ENCODE peak calls at places on chromosomes 4 and X, in ten cellular contexts. C, T, G, F, A, Q, B, L, S and E are unnamed samples.

GRCh38 chr4:54930226-54930625 is 195.2 kb downstream of the KDR start:
- DNase-seq in B (no peak), Q (no peak), C (peak), G (no peak), S (peak), A (no peak), T (no peak), F (peak), L (no peak), E (peak)

GRCh38 chrX:107678957-107679740 is 50.8 kb downstream of the PRPS1 start:
- DNase-seq in G (no peak), F (peak), L (peak), C (peak), Q (no peak), B (peak), A (peak), S (peak), T (peak), E (no peak)

GRCh38 chr4:40307627-40308497 is 27.3 kb upstream of the CHRNA9 start:
- DNase-seq in G (no peak), B (peak), L (no peak), A (peak), F (no peak), Q (peak), S (peak), T (no peak), C (no peak), E (no peak)

GRCh38 chr4:184588893-184589292 is 60.4 kb downstream of the CASP3 start:
- DNase-seq in C (peak), G (no peak), A (no peak), Q (no peak), S (no peak), L (no peak), T (no peak), F (peak), B (no peak), E (no peak)

GRCh38 chr4:105179539-105180401 is 33.1 kb downstream of the TET2 start:
- DNase-seq in Q (no peak), A (no peak), G (no peak), C (no peak), F (no peak), B (no peak), T (no peak), L (no peak), S (no peak), E (no peak)

GRCh38 chrX:148268646-148269045 is 231.8 kb upstream of the AFF2 start:
- DNase-seq in C (no peak), Q (no peak), S (no peak), B (no peak), A (no peak), T (no peak), L (no peak), G (no peak), F (no peak), E (no peak)

GRCh38 chrX:8345473-8345872 is 119.2 kb upstream of the VCX3B start:
- DNase-seq in S (no peak), L (no peak), Q (no peak), T (no peak), C (no peak), B (no peak), A (no peak), G (no peak), F (no peak), E (no peak)

GRCh38 chr4:141046255-141046654 is 87.0 kb downstream of the RNF150 start:
- DNase-seq in A (no peak), T (no peak), B (no peak), G (peak), S (peak), C (peak), L (no peak), Q (no peak), F (peak), E (no peak)

GRCh38 chrX:140092121-140092520 is 126.8 kb upstream of the CXorf66 start:
- DNase-seq in C (no peak), Q (no peak), L (no peak), F (no peak), T (no peak), A (no peak), G (no peak), B (no peak), S (no peak), E (no peak)

GRCh38 chrX:134679226-134679625 is 21.0 kb upstream of the PLAC1 start:
- DNase-seq in F (no peak), B (no peak), Q (no peak), S (no peak), C (no peak), A (peak), G (no peak), T (no peak), L (no peak), E (no peak)

GRCh38 chr4:11954093-11954492 is 525.4 kb upstream of the HS3ST1 start:
- DNase-seq in A (no peak), G (no peak), F (peak), Q (peak), T (no peak), C (peak), L (no peak), S (no peak), B (no peak), E (peak)

GRCh38 chrX:116198810-116199209 is 28.3 kb downstream of the AGTR2 start:
- DNase-seq in A (no peak), C (peak), G (no peak), B (no peak), L (no peak), F (peak), Q (peak), T (no peak), S (no peak), E (no peak)

GRCh38 chrX:44484607-44485146 is 58.0 kb downstream of the FUNDC1 start:
- DNase-seq in Q (no peak), C (no peak), T (no peak), S (no peak), B (no peak), A (no peak), F (no peak), L (no peak), G (no peak), E (no peak)

GRCh38 chr4:20249333-20249732 is 2.4 kb upstream of the SLIT2 start:
- DNase-seq in Q (no peak), F (peak), B (no peak), S (no peak), G (no peak), T (no peak), A (no peak), L (no peak), C (peak), E (no peak)

DNA sequence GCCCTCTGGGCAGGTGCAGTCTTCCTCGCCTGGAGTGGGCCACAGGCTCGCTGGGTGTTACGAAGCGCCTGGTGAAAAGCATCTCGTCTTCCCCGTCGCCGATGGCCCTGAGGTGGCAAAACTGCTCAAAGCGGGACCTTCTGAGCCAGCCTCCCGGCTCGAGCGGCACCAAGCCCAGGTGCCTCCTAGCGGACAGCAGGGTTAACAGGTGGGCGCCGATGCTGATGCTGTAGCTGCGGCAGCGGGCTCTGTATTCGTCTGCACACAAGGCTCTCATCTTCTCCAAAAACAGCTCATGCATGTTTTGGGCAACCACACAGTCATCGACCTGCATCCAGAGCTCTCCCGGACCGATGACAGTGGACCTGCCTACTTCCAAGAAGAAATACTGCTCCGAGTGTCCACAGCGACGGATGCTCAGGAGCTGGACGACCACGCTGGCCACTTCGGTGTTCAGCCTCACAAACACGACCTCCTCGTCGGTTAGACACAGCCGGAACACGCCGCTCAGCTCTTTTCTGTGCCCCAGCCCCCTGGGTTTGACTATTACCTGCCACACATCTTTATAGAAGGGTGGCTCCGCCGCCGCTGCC is 1.2 kb downstream of the IRS4 start:
- DNase-seq in L (no peak), A (no peak), F (no peak), S (no peak), B (no peak), Q (peak), T (no peak), G (no peak), C (no peak), E (no peak)
- TF ChIP-seq CTCF in L (no peak), A (no peak), F (no peak), S (no peak), B (no peak), Q (peak), T (no peak), G (no peak), C (no peak), E (no peak)

GRCh38 chrX:19193584-19193983 is 71.3 kb upstream of the ADGRG2 start:
- DNase-seq in B (no peak), G (no peak), T (no peak), C (no peak), S (no peak), F (no peak), A (no peak), Q (peak), L (no peak), E (no peak)
- TF ChIP-seq CTCF in B (no peak), G (no peak), T (no peak), C (no peak), S (no peak), F (no peak), A (no peak), Q (peak), L (no peak), E (no peak)

GRCh38 chrX:112874140-112874539 is 33.5 kb upstream of the AMOT start:
- DNase-seq in F (peak), S (no peak), T (no peak), A (no peak), C (peak), B (no peak), Q (peak), G (no peak), L (no peak), E (no peak)
- TF ChIP-seq CTCF in F (no peak), S (peak), T (peak), A (no peak), C (peak), B (no peak), Q (no peak), G (no peak), L (no peak), E (no peak)

GRCh38 chrX:129925305-129926092 is 19.5 kb downstream of the UTP14A start:
- DNase-seq in G (peak), T (peak), S (peak), Q (peak), A (peak), C (peak), F (peak), L (peak), B (peak), E (peak)
- TF ChIP-seq CTCF in G (peak), T (peak), S (peak), Q (peak), A (peak), C (peak), F (peak), L (peak), B (peak), E (peak)

GRCh38 chr4:73661646-73662119 is 41.4 kb upstream of the RASSF6 start:
- DNase-seq in G (peak), B (no peak), S (no peak), Q (no peak), T (no peak), C (peak), A (no peak), F (peak), L (no peak), E (no peak)
- TF ChIP-seq CTCF in G (peak), B (no peak), S (no peak), Q (no peak), T (no peak), C (peak), A (no peak), F (peak), L (no peak), E (no peak)

GRCh38 chrX:132413459-132413858 is 75.4 kb downstream of the MBNL3 start:
- DNase-seq in S (no peak), L (no peak), F (no peak), C (no peak), A (no peak), G (no peak), B (no peak), T (no peak), Q (peak), E (no peak)
- TF ChIP-seq CTCF in S (no peak), L (no peak), F (no peak), C (no peak), A (no peak), G (no peak), B (no peak), T (no peak), Q (peak), E (no peak)

DNA sequence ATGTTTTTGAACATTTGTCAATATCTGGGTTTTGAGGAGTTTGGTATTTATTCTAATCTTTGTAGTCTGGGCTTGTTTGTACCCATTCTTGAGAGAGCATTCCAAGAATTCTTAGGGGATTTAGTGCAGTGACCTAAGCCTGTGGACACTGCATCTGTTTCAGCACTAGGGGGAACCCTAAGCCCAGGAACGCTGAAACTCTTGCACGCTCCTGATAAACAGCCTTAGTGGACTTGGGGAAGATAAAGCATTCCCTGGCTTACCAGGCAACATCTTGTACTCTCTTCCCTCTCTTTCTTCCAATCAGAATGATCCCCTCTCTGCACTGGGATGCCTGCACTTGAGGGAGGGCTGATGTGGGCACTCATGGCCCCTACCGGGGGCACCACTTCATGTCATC is 654.9 kb upstream of the HTR2C start:
- DNase-seq in L (no peak), Q (peak), T (no peak), A (no peak), G (peak), F (peak), S (no peak), B (no peak), C (peak), E (peak)
- TF ChIP-seq CTCF in L (no peak), Q (peak), T (no peak), A (no peak), G (peak), F (peak), S (peak), B (peak), C (peak), E (peak)